ENCODE peak calls at places on chromosome 12, in five cellular contexts. One of them, this sample, is unnamed.
A peak's percentile ranks its signal among the peaks of the same experiment; 100 is the strongest.

GRCh38 chr12:26126340-26127284 is 1.8 kb upstream of the BHLHE41 start:
- DNase-seq in heart right ventricle: peak; percentile 89
- DNase-seq in nephron progenitor cell: peak; percentile 84
- DNase-seq in HFFc6: peak; percentile 79
- DNase-seq in progenitor cell of endocrine pancreas: peak; percentile 82
- DNase-seq in this sample: peak; percentile 76

GRCh38 chr12:78641837-78642423 is 222.6 kb upstream of the SYT1 start:
- DNase-seq in heart right ventricle: no peak
- DNase-seq in nephron progenitor cell: no peak
- DNase-seq in HFFc6: peak; percentile 5
- DNase-seq in progenitor cell of endocrine pancreas: no peak
- DNase-seq in this sample: no peak

GRCh38 chr12:9813821-9814798 is 13.2 kb upstream of the KLRF1 start:
- DNase-seq in heart right ventricle: peak; percentile 79
- DNase-seq in nephron progenitor cell: peak; percentile 72
- DNase-seq in HFFc6: peak; percentile 13
- DNase-seq in progenitor cell of endocrine pancreas: peak; percentile 82
- DNase-seq in this sample: peak; percentile 84

GRCh38 chr12:124497039-124497438 is 70.4 kb downstream of the NCOR2 start:
- DNase-seq in heart right ventricle: peak; percentile 34
- DNase-seq in nephron progenitor cell: no peak
- DNase-seq in HFFc6: peak; percentile 32
- DNase-seq in progenitor cell of endocrine pancreas: no peak
- DNase-seq in this sample: no peak

GRCh38 chr12:27672654-27673053 is 23.6 kb upstream of the REP15 start:
- DNase-seq in heart right ventricle: no peak
- DNase-seq in nephron progenitor cell: no peak
- DNase-seq in HFFc6: no peak
- DNase-seq in progenitor cell of endocrine pancreas: no peak
- DNase-seq in this sample: no peak

GRCh38 chr12:131007031-131007793 is 53.5 kb downstream of the ADGRD1 start:
- DNase-seq in heart right ventricle: peak; percentile 71
- DNase-seq in nephron progenitor cell: no peak
- DNase-seq in HFFc6: no peak
- DNase-seq in progenitor cell of endocrine pancreas: no peak
- DNase-seq in this sample: no peak

GRCh38 chr12:92047058-92047826 is 98.4 kb downstream of the BTG1 start:
- DNase-seq in heart right ventricle: no peak
- DNase-seq in nephron progenitor cell: no peak
- DNase-seq in HFFc6: no peak
- DNase-seq in progenitor cell of endocrine pancreas: no peak
- DNase-seq in this sample: no peak

GRCh38 chr12:122965851-122966742 is at the start of gene ABCB9:
- DNase-seq in heart right ventricle: peak; percentile 95
- DNase-seq in nephron progenitor cell: peak; percentile 98
- DNase-seq in HFFc6: peak; percentile 78
- DNase-seq in progenitor cell of endocrine pancreas: peak; percentile 96
- DNase-seq in this sample: peak; percentile 97

GRCh38 chr12:113065126-113066007 is 8.8 kb downstream of the DTX1 start:
- DNase-seq in heart right ventricle: no peak
- DNase-seq in nephron progenitor cell: peak; percentile 83
- DNase-seq in HFFc6: no peak
- DNase-seq in progenitor cell of endocrine pancreas: peak; percentile 50
- DNase-seq in this sample: no peak

GRCh38 chr12:50689437-50689836 is 74.5 kb upstream of the ATF1 start:
- DNase-seq in heart right ventricle: no peak
- DNase-seq in nephron progenitor cell: no peak
- DNase-seq in HFFc6: no peak
- DNase-seq in progenitor cell of endocrine pancreas: no peak
- DNase-seq in this sample: no peak

GRCh38 chr12:95996034-95996658 is at the start of gene HAL:
- DNase-seq in heart right ventricle: no peak
- DNase-seq in nephron progenitor cell: no peak
- DNase-seq in HFFc6: no peak
- DNase-seq in progenitor cell of endocrine pancreas: no peak
- DNase-seq in this sample: no peak

GRCh38 chr12:99390707-99391106 is 256.8 kb upstream of the GARIN6 start:
- DNase-seq in heart right ventricle: no peak
- DNase-seq in nephron progenitor cell: peak; percentile 49
- DNase-seq in HFFc6: no peak
- DNase-seq in progenitor cell of endocrine pancreas: no peak
- DNase-seq in this sample: peak; percentile 14

GRCh38 chr12:87866602-87867292 is 162.5 kb downstream of the C12orf50 start:
- DNase-seq in heart right ventricle: no peak
- DNase-seq in nephron progenitor cell: no peak
- DNase-seq in HFFc6: no peak
- DNase-seq in progenitor cell of endocrine pancreas: no peak
- DNase-seq in this sample: peak; percentile 2

GRCh38 chr12:86683568-86683991 is 427.4 kb upstream of the MGAT4C start:
- DNase-seq in heart right ventricle: no peak
- DNase-seq in nephron progenitor cell: no peak
- DNase-seq in HFFc6: no peak
- DNase-seq in progenitor cell of endocrine pancreas: no peak
- DNase-seq in this sample: no peak

GRCh38 chr12:74339211-74339610 is 198.4 kb upstream of the ATXN7L3B start:
- DNase-seq in heart right ventricle: no peak
- DNase-seq in nephron progenitor cell: no peak
- DNase-seq in HFFc6: no peak
- DNase-seq in progenitor cell of endocrine pancreas: no peak
- DNase-seq in this sample: no peak
- TF ChIP-seq CTCF in heart right ventricle: no peak
- TF ChIP-seq CTCF in nephron progenitor cell: no peak
- TF ChIP-seq CTCF in HFFc6: no peak
- TF ChIP-seq CTCF in progenitor cell of endocrine pancreas: no peak
- TF ChIP-seq CTCF in this sample: no peak

GRCh38 chr12:116338064-116338872 is 60.8 kb upstream of the MED13L start:
- DNase-seq in heart right ventricle: no peak
- DNase-seq in nephron progenitor cell: no peak
- DNase-seq in HFFc6: no peak
- DNase-seq in progenitor cell of endocrine pancreas: no peak
- DNase-seq in this sample: no peak

GRCh38 chr12:116339062-116339461 is 61.6 kb upstream of the MED13L start:
- DNase-seq in heart right ventricle: no peak
- DNase-seq in nephron progenitor cell: no peak
- DNase-seq in HFFc6: no peak
- DNase-seq in progenitor cell of endocrine pancreas: no peak
- DNase-seq in this sample: no peak

GRCh38 chr12:116339800-116340371 is 62.4 kb upstream of the MED13L start:
- DNase-seq in heart right ventricle: no peak
- DNase-seq in nephron progenitor cell: no peak
- DNase-seq in HFFc6: peak; percentile 37
- DNase-seq in progenitor cell of endocrine pancreas: no peak
- DNase-seq in this sample: no peak

GRCh38 chr12:116336542-116337065 is 59.1 kb upstream of the MED13L start:
- DNase-seq in heart right ventricle: no peak
- DNase-seq in nephron progenitor cell: no peak
- DNase-seq in HFFc6: no peak
- DNase-seq in progenitor cell of endocrine pancreas: no peak
- DNase-seq in this sample: peak; percentile 84

DNA sequence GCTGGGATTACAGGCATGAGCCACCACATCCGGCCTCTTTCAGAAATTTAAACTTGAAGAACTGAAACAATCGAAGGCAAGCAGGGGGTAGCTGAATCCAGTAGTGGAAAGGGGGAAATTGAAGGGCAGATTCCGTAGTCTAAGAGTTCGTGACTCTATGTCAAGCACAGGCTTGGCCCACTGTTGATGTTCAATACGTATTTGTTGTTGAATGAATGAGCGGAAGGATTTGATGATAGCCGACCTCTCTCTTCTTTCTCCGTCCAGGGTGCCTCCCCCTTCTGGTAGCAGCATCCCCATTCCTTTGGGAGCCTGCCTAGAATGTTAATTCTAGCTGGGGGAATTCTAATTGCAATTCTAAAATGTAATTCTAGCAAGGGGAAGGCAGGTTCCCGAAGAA is 59.8 kb upstream of the MED13L start:
- DNase-seq in heart right ventricle: no peak
- DNase-seq in nephron progenitor cell: no peak
- DNase-seq in HFFc6: no peak
- DNase-seq in progenitor cell of endocrine pancreas: no peak
- DNase-seq in this sample: no peak
- TF ChIP-seq CTCF in heart right ventricle: no peak
- TF ChIP-seq CTCF in nephron progenitor cell: no peak
- TF ChIP-seq CTCF in HFFc6: no peak
- TF ChIP-seq CTCF in progenitor cell of endocrine pancreas: no peak
- TF ChIP-seq CTCF in this sample: no peak

DNA sequence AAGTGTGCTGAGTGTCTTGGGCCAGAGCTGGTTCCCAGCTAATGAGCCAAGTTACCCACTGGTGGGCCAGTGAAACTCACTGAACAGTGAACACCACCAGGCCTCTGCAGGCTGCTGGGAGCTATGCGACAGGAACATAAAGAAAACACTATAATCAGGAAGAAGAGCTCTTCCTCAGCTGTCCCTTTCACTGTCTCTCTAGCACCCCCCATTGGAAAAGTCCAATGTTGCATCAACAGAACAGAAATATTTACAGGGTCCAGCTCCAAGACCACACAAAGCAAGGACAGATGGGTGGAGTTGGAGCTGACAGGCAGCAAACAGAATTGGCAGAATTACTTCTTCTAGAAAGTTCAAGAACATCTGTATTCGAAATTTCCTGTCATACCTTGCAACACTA is 903.6 kb upstream of the TMEM132C start:
- DNase-seq in heart right ventricle: no peak
- DNase-seq in nephron progenitor cell: no peak
- DNase-seq in HFFc6: peak; percentile 6
- DNase-seq in progenitor cell of endocrine pancreas: no peak
- DNase-seq in this sample: no peak
- TF ChIP-seq CTCF in heart right ventricle: no peak
- TF ChIP-seq CTCF in nephron progenitor cell: peak; percentile 31
- TF ChIP-seq CTCF in HFFc6: peak; percentile 74
- TF ChIP-seq CTCF in progenitor cell of endocrine pancreas: peak; percentile 30
- TF ChIP-seq CTCF in this sample: no peak

GRCh38 chr12:66717049-66717448 is 38.2 kb upstream of the GRIP1 start:
- DNase-seq in heart right ventricle: no peak
- DNase-seq in nephron progenitor cell: no peak
- DNase-seq in HFFc6: no peak
- DNase-seq in progenitor cell of endocrine pancreas: no peak
- DNase-seq in this sample: no peak
- TF ChIP-seq CTCF in heart right ventricle: no peak
- TF ChIP-seq CTCF in nephron progenitor cell: no peak
- TF ChIP-seq CTCF in HFFc6: no peak
- TF ChIP-seq CTCF in progenitor cell of endocrine pancreas: no peak
- TF ChIP-seq CTCF in this sample: no peak

DNA sequence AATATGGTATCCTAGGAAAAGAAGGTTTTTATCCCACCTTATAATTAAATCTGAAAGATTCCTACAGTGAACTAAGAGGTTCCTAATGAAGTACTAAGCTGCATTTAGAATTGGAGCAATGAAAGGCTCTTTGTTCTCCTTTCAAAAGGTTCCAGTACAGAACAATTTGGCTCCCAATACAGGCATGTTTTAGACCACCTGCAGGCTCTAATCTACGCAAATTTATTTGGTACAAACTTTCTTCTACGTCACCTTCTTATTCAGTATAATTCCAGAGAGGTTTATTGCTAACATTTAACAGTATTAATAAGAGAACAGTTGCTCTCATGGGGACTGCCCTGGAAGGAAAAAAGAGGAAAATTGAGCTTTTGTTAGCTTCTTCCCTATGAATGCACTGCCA is 37.6 kb upstream of the SLCO1C1 start:
- DNase-seq in heart right ventricle: no peak
- DNase-seq in nephron progenitor cell: no peak
- DNase-seq in HFFc6: no peak
- DNase-seq in progenitor cell of endocrine pancreas: no peak
- DNase-seq in this sample: no peak
- TF ChIP-seq CTCF in heart right ventricle: no peak
- TF ChIP-seq CTCF in nephron progenitor cell: no peak
- TF ChIP-seq CTCF in HFFc6: no peak
- TF ChIP-seq CTCF in progenitor cell of endocrine pancreas: no peak
- TF ChIP-seq CTCF in this sample: no peak

DNA sequence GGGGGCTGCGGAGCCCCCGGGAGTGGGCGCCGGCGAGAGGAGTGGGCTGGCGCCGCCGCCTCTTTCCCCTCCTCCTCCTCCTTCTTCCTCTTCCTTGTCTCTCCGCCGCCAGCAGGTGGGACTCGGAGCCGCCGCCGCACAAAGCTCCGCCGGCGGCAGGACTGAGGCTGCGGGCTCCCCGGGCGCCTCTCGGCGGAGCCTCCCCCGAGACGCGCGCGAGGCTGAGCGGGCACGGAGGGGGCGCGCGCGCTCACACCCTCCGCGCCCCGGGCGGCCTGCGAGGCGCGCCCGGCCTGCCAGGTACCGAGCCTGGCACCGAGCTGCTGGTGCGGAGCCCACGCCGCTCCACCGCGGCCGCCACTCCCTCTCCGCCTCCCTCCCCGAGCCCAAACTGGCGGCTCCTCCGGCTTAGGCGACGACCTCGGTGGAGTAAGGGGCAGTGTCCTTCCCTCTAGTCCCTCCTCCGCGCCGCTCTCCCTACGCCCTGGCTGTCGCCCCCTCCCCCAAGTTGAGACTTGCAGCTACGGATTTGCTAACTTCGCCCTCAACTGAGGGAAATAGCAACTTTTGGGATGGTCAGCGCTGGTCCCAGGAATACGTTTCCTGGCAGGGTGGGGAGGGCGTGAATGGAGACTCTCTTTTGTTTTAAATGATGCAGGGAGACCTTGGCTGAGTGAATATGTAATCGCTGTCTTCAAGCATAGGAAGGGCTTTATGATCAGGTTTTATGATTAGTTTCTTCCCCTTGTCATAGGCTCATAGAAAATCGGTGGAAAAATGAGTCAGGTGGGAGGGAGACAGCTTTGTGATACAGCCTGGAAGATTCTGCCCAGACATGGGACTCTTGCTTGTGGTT is 199.5 kb upstream of the CAND1 start:
- DNase-seq in heart right ventricle: no peak
- DNase-seq in nephron progenitor cell: peak; percentile 73
- DNase-seq in HFFc6: no peak
- DNase-seq in progenitor cell of endocrine pancreas: peak; percentile 41
- DNase-seq in this sample: peak; percentile 57
- TF ChIP-seq CTCF in heart right ventricle: no peak
- TF ChIP-seq CTCF in nephron progenitor cell: no peak
- TF ChIP-seq CTCF in HFFc6: no peak
- TF ChIP-seq CTCF in progenitor cell of endocrine pancreas: peak; percentile 31
- TF ChIP-seq CTCF in this sample: no peak

This sample was measured in GM20000.